ENCODE peak calls at places on chromosome X, in five cellular contexts. One of them, this sample, is unnamed.

GRCh38 chrX:14616301-14616700 is 87.0 kb downstream of the GLRA2 start:
- DNase-seq in NCI-H2029: no peak
- DNase-seq in NAMALWA: no peak
- DNase-seq in EL: no peak
- DNase-seq in lower lobe of right lung: no peak
- DNase-seq in this sample: no peak

GRCh38 chrX:68647156-68647957 is at the start of gene STARD8:
- DNase-seq in NCI-H2029: no peak
- DNase-seq in NAMALWA: no peak
- DNase-seq in EL: peak
- DNase-seq in lower lobe of right lung: peak
- DNase-seq in this sample: peak

GRCh38 chrX:45110494-45110893 is 90.2 kb downstream of the DIPK2B start:
- DNase-seq in NCI-H2029: peak
- DNase-seq in NAMALWA: no peak
- DNase-seq in EL: no peak
- DNase-seq in lower lobe of right lung: no peak
- DNase-seq in this sample: no peak

GRCh38 chrX:40145001-40145631 is 47.4 kb upstream of the BCOR start:
- DNase-seq in NCI-H2029: no peak
- DNase-seq in NAMALWA: no peak
- DNase-seq in EL: peak
- DNase-seq in lower lobe of right lung: no peak
- DNase-seq in this sample: no peak

GRCh38 chrX:121308276-121308805 is 260.9 kb downstream of the GLUD2 start:
- DNase-seq in NCI-H2029: peak
- DNase-seq in NAMALWA: peak
- DNase-seq in EL: peak
- DNase-seq in lower lobe of right lung: no peak
- DNase-seq in this sample: peak

GRCh38 chrX:135740683-135741149 is 27.3 kb downstream of the CT45A3 start:
- DNase-seq in NCI-H2029: no peak
- DNase-seq in NAMALWA: peak
- DNase-seq in EL: peak
- DNase-seq in lower lobe of right lung: no peak
- DNase-seq in this sample: peak

GRCh38 chrX:150362599-150363481 is at the start of gene MAMLD1:
- DNase-seq in NCI-H2029: no peak
- DNase-seq in NAMALWA: no peak
- DNase-seq in EL: peak
- DNase-seq in lower lobe of right lung: peak
- DNase-seq in this sample: peak

GRCh38 chrX:23344208-23344903 is 9.7 kb downstream of the PTCHD1 start:
- DNase-seq in NCI-H2029: no peak
- DNase-seq in NAMALWA: no peak
- DNase-seq in EL: no peak
- DNase-seq in lower lobe of right lung: no peak
- DNase-seq in this sample: no peak

GRCh38 chrX:10108288-10108687 is 48.5 kb upstream of the CLCN4 start:
- DNase-seq in NCI-H2029: no peak
- DNase-seq in NAMALWA: no peak
- DNase-seq in EL: no peak
- DNase-seq in lower lobe of right lung: no peak
- DNase-seq in this sample: no peak

GRCh38 chrX:23643020-23643419 is 24.3 kb upstream of the PRDX4 start:
- DNase-seq in NCI-H2029: no peak
- DNase-seq in NAMALWA: no peak
- DNase-seq in EL: no peak
- DNase-seq in lower lobe of right lung: no peak
- DNase-seq in this sample: no peak

GRCh38 chrX:15915959-15916703 is 61.5 kb upstream of the AP1S2 start:
- DNase-seq in NCI-H2029: no peak
- DNase-seq in NAMALWA: no peak
- DNase-seq in EL: peak
- DNase-seq in lower lobe of right lung: no peak
- DNase-seq in this sample: no peak

GRCh38 chrX:44245730-44246129 is 97.7 kb downstream of the EFHC2 start:
- DNase-seq in NCI-H2029: no peak
- DNase-seq in NAMALWA: no peak
- DNase-seq in EL: no peak
- DNase-seq in lower lobe of right lung: no peak
- DNase-seq in this sample: no peak

GRCh38 chrX:20066968-20067708 is 49.6 kb downstream of the MAP7D2 start:
- DNase-seq in NCI-H2029: peak
- DNase-seq in NAMALWA: peak
- DNase-seq in EL: peak
- DNase-seq in lower lobe of right lung: no peak
- DNase-seq in this sample: peak

GRCh38 chrX:29535212-29536162 is 679.9 kb upstream of the MAGEB2 start:
- DNase-seq in NCI-H2029: no peak
- DNase-seq in NAMALWA: no peak
- DNase-seq in EL: no peak
- DNase-seq in lower lobe of right lung: no peak
- DNase-seq in this sample: no peak

GRCh38 chrX:11666180-11666579 is 460 bp upstream of the ARHGAP6 start:
- DNase-seq in NCI-H2029: no peak
- DNase-seq in NAMALWA: no peak
- DNase-seq in EL: peak
- DNase-seq in lower lobe of right lung: no peak
- DNase-seq in this sample: no peak

GRCh38 chrX:153882086-153882498 is 3.9 kb downstream of the L1CAM start:
- DNase-seq in NCI-H2029: no peak
- DNase-seq in NAMALWA: no peak
- DNase-seq in EL: peak
- DNase-seq in lower lobe of right lung: no peak
- DNase-seq in this sample: peak

GRCh38 chrX:150499240-150499639 is 69.2 kb upstream of the MTM1 start:
- DNase-seq in NCI-H2029: no peak
- DNase-seq in NAMALWA: no peak
- DNase-seq in EL: no peak
- DNase-seq in lower lobe of right lung: no peak
- DNase-seq in this sample: no peak

GRCh38 chrX:74449937-74450330 is 28.6 kb downstream of the SLC16A2 start:
- DNase-seq in NCI-H2029: no peak
- DNase-seq in NAMALWA: no peak
- DNase-seq in EL: peak
- DNase-seq in lower lobe of right lung: no peak
- DNase-seq in this sample: no peak

GRCh38 chrX:43750248-43750676 is 94.2 kb downstream of the MAOA start:
- DNase-seq in NCI-H2029: peak
- DNase-seq in NAMALWA: peak
- DNase-seq in EL: peak
- DNase-seq in lower lobe of right lung: peak
- DNase-seq in this sample: peak

GRCh38 chrX:13669246-13669689 is 16.3 kb downstream of the TCEANC start:
- DNase-seq in NCI-H2029: peak
- DNase-seq in NAMALWA: no peak
- DNase-seq in EL: peak
- DNase-seq in lower lobe of right lung: peak
- DNase-seq in this sample: peak

GRCh38 chrX:134026732-134027311 is 41.4 kb upstream of the GPC3 start:
- DNase-seq in NCI-H2029: peak
- DNase-seq in NAMALWA: no peak
- DNase-seq in EL: peak
- DNase-seq in lower lobe of right lung: no peak
- DNase-seq in this sample: peak

GRCh38 chrX:25860322-25860721 is 277.8 kb upstream of the MAGEB18 start:
- DNase-seq in NCI-H2029: no peak
- DNase-seq in NAMALWA: no peak
- DNase-seq in EL: no peak
- DNase-seq in lower lobe of right lung: no peak
- DNase-seq in this sample: no peak

GRCh38 chrX:108186811-108187210 is 95.2 kb downstream of the ATG4A start:
- DNase-seq in NCI-H2029: no peak
- DNase-seq in NAMALWA: no peak
- DNase-seq in EL: peak
- DNase-seq in lower lobe of right lung: no peak
- DNase-seq in this sample: peak

GRCh38 chrX:9604908-9605306 is 140.0 kb downstream of the TBL1X start:
- DNase-seq in NCI-H2029: no peak
- DNase-seq in NAMALWA: no peak
- DNase-seq in EL: no peak
- DNase-seq in lower lobe of right lung: no peak
- DNase-seq in this sample: no peak

GRCh38 chrX:30313322-30313721 is 4.1 kb upstream of the NR0B1 start:
- DNase-seq in NCI-H2029: peak
- DNase-seq in NAMALWA: no peak
- DNase-seq in EL: no peak
- DNase-seq in lower lobe of right lung: no peak
- DNase-seq in this sample: no peak

GRCh38 chrX:95956780-95957179 is 727.9 kb upstream of the DIAPH2 start:
- DNase-seq in NCI-H2029: no peak
- DNase-seq in NAMALWA: no peak
- DNase-seq in EL: no peak
- DNase-seq in lower lobe of right lung: no peak
- DNase-seq in this sample: no peak

This sample was measured in H4.